ENCODE peak calls at places on chromosomes 16 and 17, in five cellular contexts. W, Y, H, P and V are unnamed samples.

GRCh38 chr17:32517982-32518381 is 31.2 kb downstream of the CDK5R1 start:
- DNase-seq in P (no peak), H (no peak), W (no peak), Y (no peak), V (no peak)

GRCh38 chr17:63015824-63016223 is 49.8 kb downstream of the TANC2 start:
- DNase-seq in Y (no peak), W (no peak), H (no peak), P (no peak), V (no peak)

GRCh38 chr16:58563235-58563634 is 47.9 kb downstream of the SETD6 start:
- DNase-seq in P (no peak), Y (no peak), H (peak), W (no peak), V (no peak)

GRCh38 chr16:3484328-3485096 is 10.8 kb downstream of the C16orf90 start:
- DNase-seq in W (no peak), H (no peak), P (no peak), Y (no peak), V (no peak)

GRCh38 chr16:29816694-29817441 is 916 bp downstream of the PAGR1 start:
- DNase-seq in H (peak), P (peak), Y (peak), W (no peak), V (no peak)

GRCh38 chr17:13537211-13537610 is 64.5 kb downstream of the HS3ST3A1 start:
- DNase-seq in W (no peak), H (no peak), P (no peak), Y (no peak), V (no peak)

GRCh38 chr16:11480634-11481033 is 106.1 kb downstream of the LITAF start:
- DNase-seq in W (no peak), H (no peak), P (no peak), Y (no peak), V (no peak)

GRCh38 chr17:82461827-82462524 is 3.4 kb downstream of the NARF start:
- DNase-seq in H (no peak), Y (no peak), P (no peak), W (no peak), V (peak)

GRCh38 chr17:7626307-7626706 is 1.3 kb downstream of the SAT2 start:
- DNase-seq in Y (no peak), P (no peak), W (no peak), H (no peak), V (no peak)

GRCh38 chr16:50393461-50394214 is 24.9 kb upstream of the BRD7 start:
- DNase-seq in H (no peak), Y (no peak), W (no peak), P (no peak), V (no peak)

GRCh38 chr17:61407211-61407911 is 7.7 kb downstream of the TBX2 start:
- DNase-seq in H (no peak), P (no peak), Y (no peak), W (peak), V (no peak)

GRCh38 chr17:17890773-17891759 is 54.3 kb upstream of the SREBF1 start:
- DNase-seq in Y (peak), H (peak), P (peak), W (no peak), V (no peak)

GRCh38 chr17:5897320-5897911 is 172.8 kb upstream of the WSCD1 start:
- DNase-seq in P (no peak), Y (no peak), H (no peak), W (no peak), V (no peak)

GRCh38 chr17:60455378-60455777 is 33.1 kb downstream of the CHCT1 start:
- DNase-seq in Y (no peak), P (no peak), H (no peak), W (no peak), V (no peak)

GRCh38 chr17:6079155-6079554 is 9.0 kb downstream of the WSCD1 start:
- DNase-seq in H (no peak), Y (no peak), W (no peak), P (no peak), V (no peak)

GRCh38 chr16:77918792-77919707 is 103.3 kb upstream of the CLEC3A start:
- DNase-seq in Y (no peak), H (no peak), W (no peak), P (peak), V (no peak)

GRCh38 chr17:64399071-64399766 is 8.6 kb upstream of the PECAM1 start:
- DNase-seq in Y (no peak), H (peak), W (no peak), P (no peak), V (no peak)

GRCh38 chr17:77801545-77802332 is 156.8 kb upstream of the TNRC6C start:
- DNase-seq in H (no peak), Y (no peak), W (no peak), P (no peak), V (no peak)

GRCh38 chr16:85554791-85555548 is 58.2 kb upstream of the GSE1 start:
- DNase-seq in W (no peak), Y (peak), P (peak), H (peak), V (no peak)

GRCh38 chr17:31627960-31628359 is 231.1 kb downstream of the COPRS start:
- DNase-seq in W (no peak), P (no peak), Y (no peak), H (peak), V (peak)

GRCh38 chr17:46783031-46783593 is 35.4 kb downstream of the WNT3 start:
- DNase-seq in W (no peak), P (no peak), Y (no peak), H (no peak), V (no peak)

GRCh38 chr17:79408251-79408650 is 202.6 kb downstream of the RBFOX3 start:
- DNase-seq in P (no peak), W (no peak), Y (no peak), H (no peak), V (no peak)

GRCh38 chr16:65069090-65069489 is 52.8 kb downstream of the CDH11 start:
- DNase-seq in W (no peak), Y (no peak), H (no peak), P (peak), V (no peak)

GRCh38 chr17:78899361-78900260 is 3.4 kb downstream of the CEP295NL start:
- DNase-seq in W (no peak), H (no peak), Y (no peak), P (no peak), V (no peak)

GRCh38 chr16:4558026-4558425 is 1.9 kb downstream of the C16orf96 start:
- DNase-seq in W (no peak), H (no peak), Y (no peak), P (no peak), V (no peak)

GRCh38 chr17:31564883-31565297 is 173.4 kb downstream of the RAB11FIP4 start:
- DNase-seq in P (no peak), Y (no peak), H (peak), W (no peak), V (no peak)

GRCh38 chr17:50604470-50604869 is 30.2 kb upstream of the ABCC3 start:
- DNase-seq in H (no peak), Y (no peak), W (no peak), P (no peak), V (no peak)

GRCh38 chr17:3003401-3004149 is 59.8 kb downstream of the OR1D5 start:
- DNase-seq in H (no peak), P (no peak), Y (peak), W (no peak), V (no peak)

GRCh38 chr17:31511176-31511540 is 119.7 kb downstream of the RAB11FIP4 start:
- DNase-seq in H (no peak), W (peak), Y (no peak), P (no peak), V (no peak)

GRCh38 chr17:27558842-27559505 is 72.0 kb upstream of the LGALS9 start:
- DNase-seq in Y (peak), H (no peak), W (no peak), P (no peak), V (no peak)

GRCh38 chr17:27575912-27576252 is 55.1 kb upstream of the LGALS9 start:
- DNase-seq in H (no peak), Y (no peak), P (no peak), W (no peak), V (no peak)

GRCh38 chr17:28033972-28034714 is 8.3 kb upstream of the NLK start:
- DNase-seq in W (no peak), H (peak), Y (no peak), P (peak), V (peak)

GRCh38 chr17:43740541-43740940 is 18.1 kb downstream of the SOST start:
- DNase-seq in P (no peak), H (peak), W (no peak), Y (no peak), V (no peak)

GRCh38 chr17:39695089-39695474 is 4.8 kb upstream of the ERBB2 start:
- DNase-seq in Y (no peak), W (no peak), P (no peak), H (no peak), V (no peak)

GRCh38 chr17:39662551-39663339 is 2.4 kb upstream of the TCAP start:
- DNase-seq in H (no peak), W (no peak), P (no peak), Y (no peak), V (no peak)

DNA sequence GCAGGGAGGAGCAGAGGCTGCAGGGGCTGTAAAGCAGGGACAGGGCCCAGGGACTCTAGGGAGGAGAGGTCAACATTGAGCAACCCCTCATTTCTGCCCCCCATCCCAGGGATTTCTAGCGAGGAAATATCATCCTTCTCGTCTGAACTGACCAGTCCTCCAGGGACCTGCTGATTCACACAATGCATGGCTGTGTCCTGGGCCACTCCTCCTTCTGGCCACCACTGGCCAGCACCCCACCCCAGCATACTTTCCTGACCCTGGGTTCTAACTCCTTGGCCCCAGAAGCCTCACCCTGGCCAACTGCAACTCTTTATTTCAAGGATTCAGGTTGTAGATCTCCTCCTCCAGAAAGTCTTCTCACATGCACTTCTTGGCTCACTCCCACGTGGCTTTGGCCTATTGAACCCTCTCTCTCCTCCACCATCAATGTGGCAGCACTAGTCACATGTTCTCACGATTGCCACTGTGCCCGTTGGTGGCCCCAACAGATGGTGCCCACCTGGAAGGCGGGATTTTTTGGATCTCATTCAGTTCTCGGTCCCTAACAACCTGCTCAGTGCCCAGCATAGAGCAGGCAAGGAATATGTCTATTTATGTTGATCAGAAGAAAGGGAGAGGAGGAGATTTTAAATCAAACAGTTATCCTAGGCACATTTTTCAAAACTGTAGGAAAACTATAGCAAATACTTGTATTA is 41.5 kb downstream of the CUEDC1 start:
- DNase-seq in W (no peak), Y (no peak), H (no peak), P (no peak), V (no peak)
- H3K27ac ChIP-seq in W (peak), Y (no peak), H (no peak), P (peak), V (no peak)

DNA sequence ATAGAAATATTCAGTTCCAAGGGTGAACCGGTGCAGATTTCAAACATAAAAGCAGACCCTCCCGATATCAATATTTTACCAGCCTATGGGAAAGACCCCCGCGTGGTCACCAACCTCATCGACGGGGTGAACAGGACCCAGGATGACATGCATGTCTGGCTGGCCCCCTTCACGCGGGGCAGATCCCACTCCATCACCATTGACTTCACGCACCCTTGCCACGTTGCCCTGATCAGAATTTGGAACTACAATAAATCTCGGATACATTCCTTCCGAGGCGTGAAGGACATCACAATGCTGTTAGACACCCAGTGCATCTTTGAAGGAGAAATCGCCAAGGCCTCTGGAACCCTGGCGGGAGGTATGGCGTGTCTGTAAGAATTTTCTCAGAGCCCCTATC is 200.0 kb downstream of the KATNIP start:
- DNase-seq in W (no peak), Y (no peak), H (no peak), P (no peak), V (no peak)
- H3K27ac ChIP-seq in W (no peak), Y (no peak), H (no peak), P (no peak), V (no peak)

GRCh38 chr17:20257008-20257407 is 210.3 kb downstream of the LGALS9B start:
- DNase-seq in Y (no peak), P (no peak), H (no peak), W (no peak), V (no peak)
- H3K27ac ChIP-seq in Y (no peak), P (no peak), H (no peak), W (no peak), V (no peak)

DNA sequence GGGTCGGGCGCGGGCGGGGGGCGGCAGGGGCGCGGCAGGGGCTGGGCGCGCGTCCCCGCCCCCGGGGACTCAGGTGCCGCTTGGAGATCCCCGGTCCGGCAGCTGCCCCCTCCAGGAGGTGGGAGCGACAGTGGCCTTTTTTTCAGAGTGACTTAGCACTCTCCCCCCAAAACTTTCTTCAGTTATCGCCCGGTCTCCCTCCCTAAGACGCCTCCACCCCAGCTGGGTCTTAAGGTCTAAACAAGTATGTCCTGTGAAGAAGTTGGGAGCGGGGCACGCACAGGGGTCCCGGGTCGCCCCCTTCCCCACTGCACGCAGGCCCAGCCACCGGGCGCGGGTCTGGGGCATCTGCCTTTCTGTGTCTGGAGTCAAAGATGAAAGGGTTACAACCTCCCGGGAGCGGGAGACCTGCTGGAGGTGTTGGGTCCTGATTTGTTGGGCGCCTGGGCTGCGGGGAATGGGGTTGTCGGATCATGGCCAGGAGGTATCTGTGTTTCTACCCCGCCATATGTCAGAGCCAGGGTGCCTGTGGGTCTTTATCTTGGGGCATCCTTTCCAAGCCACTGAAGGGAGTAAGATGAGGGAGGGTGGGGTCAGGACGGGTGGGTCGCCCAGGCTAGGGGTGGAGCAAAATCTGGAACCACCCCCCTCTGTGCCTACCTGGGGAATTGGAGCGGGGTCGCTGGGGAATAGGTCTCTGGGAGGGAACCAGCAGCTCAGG is 748 bp downstream of the FMNL1 start:
- DNase-seq in W (no peak), Y (peak), H (no peak), P (no peak), V (no peak)
- H3K27ac ChIP-seq in W (peak), Y (peak), H (no peak), P (peak), V (no peak)

DNA sequence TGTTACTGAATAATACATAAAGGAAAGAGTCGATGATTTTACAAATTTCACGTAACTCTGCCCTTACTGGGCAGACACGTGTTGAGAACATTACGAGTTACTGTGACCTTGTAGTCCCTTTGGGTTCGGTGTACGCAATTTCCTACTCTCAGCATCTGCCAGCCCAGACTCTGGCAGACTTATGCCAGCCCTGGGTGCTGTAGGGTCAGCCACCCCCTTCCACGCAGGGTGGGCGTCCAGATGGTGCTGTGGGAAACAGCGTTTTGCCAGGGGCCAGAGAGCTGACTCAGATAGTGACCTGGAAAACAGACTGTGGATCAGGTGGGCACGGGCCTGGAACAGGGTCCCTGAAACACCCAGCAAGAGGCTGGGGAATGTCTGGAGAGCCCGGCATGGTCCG is 148.9 kb downstream of the RPTOR start:
- DNase-seq in Y (no peak), P (no peak), H (no peak), W (no peak), V (no peak)
- H3K27ac ChIP-seq in Y (no peak), P (peak), H (no peak), W (no peak), V (no peak)

GRCh38 chr16:88719267-88719932 is 13.1 kb downstream of the CTU2 start:
- DNase-seq in Y (no peak), H (no peak), W (no peak), P (no peak), V (no peak)
- H3K27ac ChIP-seq in Y (no peak), H (no peak), W (no peak), P (no peak), V (no peak)

GRCh38 chr17:55301521-55302406 is 37.0 kb downstream of the HLF start:
- DNase-seq in W (no peak), H (no peak), P (no peak), Y (no peak), V (no peak)
- H3K27ac ChIP-seq in W (no peak), H (no peak), P (no peak), Y (no peak), V (no peak)